ENCODE peak calls at places on chromosomes 4 and X, in ten cellular contexts. One of them, this sample, is unnamed.

GRCh38 chr4:121113680-121114079 is 41.3 kb upstream of the NDNF start:
- DNase-seq in CD8-positive, alpha-beta memory T cell: no peak
- DNase-seq in nucleus accumbens: no peak
- DNase-seq in H7: no peak
- DNase-seq in stimulated activated CD4-positive, alpha-beta T cell treated with anti-CD3 and anti-CD28 coated beads, Interleukin-15, amount 100 ng/mL, for 24 hours: no peak
- DNase-seq in head of caudate nucleus: no peak
- DNase-seq in hypothalamus: no peak
- DNase-seq in tibial artery: no peak
- DNase-seq in stimulated activated naive B cell treated with anti-CD40 and anti-IgM and Interleukin-4, amounts not matched to agents 10 μg/mL and 1 μg/mL and 100 μg/mL, for 72 hours: no peak
- DNase-seq in thyroid gland: no peak
- DNase-seq in this sample: no peak

GRCh38 chr4:20995591-20995990 is 295.3 kb downstream of the PACRGL start:
- DNase-seq in hypothalamus: no peak
- DNase-seq in tibial artery: no peak
- DNase-seq in nucleus accumbens: no peak
- DNase-seq in thyroid gland: no peak
- DNase-seq in CD8-positive, alpha-beta memory T cell: no peak
- DNase-seq in stimulated activated naive B cell treated with anti-CD40 and anti-IgM and Interleukin-4, amounts not matched to agents 10 μg/mL and 1 μg/mL and 100 μg/mL, for 72 hours: no peak
- DNase-seq in H7: no peak
- DNase-seq in stimulated activated CD4-positive, alpha-beta T cell treated with anti-CD3 and anti-CD28 coated beads, Interleukin-15, amount 100 ng/mL, for 24 hours: no peak
- DNase-seq in head of caudate nucleus: no peak
- DNase-seq in this sample: no peak

GRCh38 chr4:112340048-112340447 is 42.9 kb downstream of the ALPK1 start:
- DNase-seq in hypothalamus: no peak
- DNase-seq in H7: no peak
- DNase-seq in head of caudate nucleus: no peak
- DNase-seq in CD8-positive, alpha-beta memory T cell: no peak
- DNase-seq in stimulated activated CD4-positive, alpha-beta T cell treated with anti-CD3 and anti-CD28 coated beads, Interleukin-15, amount 100 ng/mL, for 24 hours: no peak
- DNase-seq in stimulated activated naive B cell treated with anti-CD40 and anti-IgM and Interleukin-4, amounts not matched to agents 10 μg/mL and 1 μg/mL and 100 μg/mL, for 72 hours: no peak
- DNase-seq in thyroid gland: no peak
- DNase-seq in nucleus accumbens: no peak
- DNase-seq in tibial artery: no peak
- DNase-seq in this sample: no peak

GRCh38 chr4:37780444-37781133 is 45.9 kb upstream of the PGM2 start:
- DNase-seq in head of caudate nucleus: peak; percentile 32
- DNase-seq in H7: no peak
- DNase-seq in CD8-positive, alpha-beta memory T cell: peak; percentile 9
- DNase-seq in nucleus accumbens: no peak
- DNase-seq in stimulated activated naive B cell treated with anti-CD40 and anti-IgM and Interleukin-4, amounts not matched to agents 10 μg/mL and 1 μg/mL and 100 μg/mL, for 72 hours: no peak
- DNase-seq in tibial artery: no peak
- DNase-seq in hypothalamus: no peak
- DNase-seq in stimulated activated CD4-positive, alpha-beta T cell treated with anti-CD3 and anti-CD28 coated beads, Interleukin-15, amount 100 ng/mL, for 24 hours: peak; percentile 29
- DNase-seq in thyroid gland: no peak
- DNase-seq in this sample: no peak

GRCh38 chr4:53518807-53519206 is 72.5 kb downstream of the LNX1 start:
- DNase-seq in tibial artery: no peak
- DNase-seq in stimulated activated CD4-positive, alpha-beta T cell treated with anti-CD3 and anti-CD28 coated beads, Interleukin-15, amount 100 ng/mL, for 24 hours: no peak
- DNase-seq in H7: no peak
- DNase-seq in head of caudate nucleus: no peak
- DNase-seq in stimulated activated naive B cell treated with anti-CD40 and anti-IgM and Interleukin-4, amounts not matched to agents 10 μg/mL and 1 μg/mL and 100 μg/mL, for 72 hours: no peak
- DNase-seq in nucleus accumbens: no peak
- DNase-seq in thyroid gland: no peak
- DNase-seq in hypothalamus: no peak
- DNase-seq in CD8-positive, alpha-beta memory T cell: no peak
- DNase-seq in this sample: no peak

GRCh38 chrX:135003876-135004623 is 13.3 kb downstream of the SMIM10 start:
- DNase-seq in thyroid gland: peak; percentile 87
- DNase-seq in stimulated activated CD4-positive, alpha-beta T cell treated with anti-CD3 and anti-CD28 coated beads, Interleukin-15, amount 100 ng/mL, for 24 hours: peak; percentile 91
- DNase-seq in head of caudate nucleus: peak; percentile 92
- DNase-seq in hypothalamus: peak; percentile 86
- DNase-seq in nucleus accumbens: peak; percentile 81
- DNase-seq in CD8-positive, alpha-beta memory T cell: peak; percentile 84
- DNase-seq in tibial artery: peak; percentile 93
- DNase-seq in stimulated activated naive B cell treated with anti-CD40 and anti-IgM and Interleukin-4, amounts not matched to agents 10 μg/mL and 1 μg/mL and 100 μg/mL, for 72 hours: peak; percentile 79
- DNase-seq in H7: peak; percentile 96
- DNase-seq in this sample: peak; percentile 88

GRCh38 chrX:107171369-107172102 is 34.7 kb downstream of the NUP62CL start:
- DNase-seq in CD8-positive, alpha-beta memory T cell: no peak
- DNase-seq in tibial artery: no peak
- DNase-seq in H7: no peak
- DNase-seq in stimulated activated CD4-positive, alpha-beta T cell treated with anti-CD3 and anti-CD28 coated beads, Interleukin-15, amount 100 ng/mL, for 24 hours: no peak
- DNase-seq in nucleus accumbens: no peak
- DNase-seq in stimulated activated naive B cell treated with anti-CD40 and anti-IgM and Interleukin-4, amounts not matched to agents 10 μg/mL and 1 μg/mL and 100 μg/mL, for 72 hours: no peak
- DNase-seq in head of caudate nucleus: no peak
- DNase-seq in hypothalamus: no peak
- DNase-seq in thyroid gland: no peak
- DNase-seq in this sample: no peak

GRCh38 chrX:48741834-48742233 is 19.7 kb upstream of the GLOD5 start:
- DNase-seq in thyroid gland: no peak
- DNase-seq in stimulated activated naive B cell treated with anti-CD40 and anti-IgM and Interleukin-4, amounts not matched to agents 10 μg/mL and 1 μg/mL and 100 μg/mL, for 72 hours: no peak
- DNase-seq in stimulated activated CD4-positive, alpha-beta T cell treated with anti-CD3 and anti-CD28 coated beads, Interleukin-15, amount 100 ng/mL, for 24 hours: no peak
- DNase-seq in CD8-positive, alpha-beta memory T cell: no peak
- DNase-seq in nucleus accumbens: no peak
- DNase-seq in hypothalamus: no peak
- DNase-seq in tibial artery: no peak
- DNase-seq in head of caudate nucleus: no peak
- DNase-seq in H7: no peak
- DNase-seq in this sample: no peak

GRCh38 chr4:123811763-123812390 is 415.3 kb downstream of the SPRY1 start:
- DNase-seq in tibial artery: no peak
- DNase-seq in nucleus accumbens: no peak
- DNase-seq in stimulated activated naive B cell treated with anti-CD40 and anti-IgM and Interleukin-4, amounts not matched to agents 10 μg/mL and 1 μg/mL and 100 μg/mL, for 72 hours: peak; percentile 1
- DNase-seq in thyroid gland: no peak
- DNase-seq in stimulated activated CD4-positive, alpha-beta T cell treated with anti-CD3 and anti-CD28 coated beads, Interleukin-15, amount 100 ng/mL, for 24 hours: no peak
- DNase-seq in H7: no peak
- DNase-seq in CD8-positive, alpha-beta memory T cell: no peak
- DNase-seq in hypothalamus: no peak
- DNase-seq in head of caudate nucleus: no peak
- DNase-seq in this sample: no peak

GRCh38 chr4:127975121-127975770 is 10.0 kb downstream of the ABHD18 start:
- DNase-seq in hypothalamus: no peak
- DNase-seq in tibial artery: no peak
- DNase-seq in nucleus accumbens: no peak
- DNase-seq in CD8-positive, alpha-beta memory T cell: no peak
- DNase-seq in thyroid gland: no peak
- DNase-seq in stimulated activated CD4-positive, alpha-beta T cell treated with anti-CD3 and anti-CD28 coated beads, Interleukin-15, amount 100 ng/mL, for 24 hours: no peak
- DNase-seq in stimulated activated naive B cell treated with anti-CD40 and anti-IgM and Interleukin-4, amounts not matched to agents 10 μg/mL and 1 μg/mL and 100 μg/mL, for 72 hours: no peak
- DNase-seq in H7: no peak
- DNase-seq in head of caudate nucleus: no peak
- DNase-seq in this sample: no peak

GRCh38 chr4:142452132-142452855 is 393.8 kb downstream of the INPP4B start:
- DNase-seq in stimulated activated CD4-positive, alpha-beta T cell treated with anti-CD3 and anti-CD28 coated beads, Interleukin-15, amount 100 ng/mL, for 24 hours: no peak
- DNase-seq in head of caudate nucleus: no peak
- DNase-seq in CD8-positive, alpha-beta memory T cell: no peak
- DNase-seq in hypothalamus: no peak
- DNase-seq in stimulated activated naive B cell treated with anti-CD40 and anti-IgM and Interleukin-4, amounts not matched to agents 10 μg/mL and 1 μg/mL and 100 μg/mL, for 72 hours: no peak
- DNase-seq in tibial artery: no peak
- DNase-seq in thyroid gland: no peak
- DNase-seq in nucleus accumbens: no peak
- DNase-seq in H7: no peak
- DNase-seq in this sample: no peak

GRCh38 chr4:144955104-144955503 is 142.9 kb downstream of the ANAPC10 start:
- DNase-seq in nucleus accumbens: no peak
- DNase-seq in hypothalamus: no peak
- DNase-seq in H7: no peak
- DNase-seq in stimulated activated naive B cell treated with anti-CD40 and anti-IgM and Interleukin-4, amounts not matched to agents 10 μg/mL and 1 μg/mL and 100 μg/mL, for 72 hours: no peak
- DNase-seq in head of caudate nucleus: no peak
- DNase-seq in thyroid gland: no peak
- DNase-seq in CD8-positive, alpha-beta memory T cell: no peak
- DNase-seq in stimulated activated CD4-positive, alpha-beta T cell treated with anti-CD3 and anti-CD28 coated beads, Interleukin-15, amount 100 ng/mL, for 24 hours: no peak
- DNase-seq in tibial artery: no peak
- DNase-seq in this sample: no peak

GRCh38 chr4:127708985-127709384 is 21.2 kb upstream of the SLC25A31 start:
- DNase-seq in tibial artery: no peak
- DNase-seq in CD8-positive, alpha-beta memory T cell: no peak
- DNase-seq in nucleus accumbens: no peak
- DNase-seq in thyroid gland: peak; percentile 42
- DNase-seq in stimulated activated CD4-positive, alpha-beta T cell treated with anti-CD3 and anti-CD28 coated beads, Interleukin-15, amount 100 ng/mL, for 24 hours: no peak
- DNase-seq in head of caudate nucleus: no peak
- DNase-seq in H7: no peak
- DNase-seq in hypothalamus: no peak
- DNase-seq in stimulated activated naive B cell treated with anti-CD40 and anti-IgM and Interleukin-4, amounts not matched to agents 10 μg/mL and 1 μg/mL and 100 μg/mL, for 72 hours: no peak
- DNase-seq in this sample: no peak

GRCh38 chr4:99136329-99136728 is 7.8 kb downstream of the ADH4 start:
- DNase-seq in tibial artery: no peak
- DNase-seq in head of caudate nucleus: no peak
- DNase-seq in stimulated activated CD4-positive, alpha-beta T cell treated with anti-CD3 and anti-CD28 coated beads, Interleukin-15, amount 100 ng/mL, for 24 hours: no peak
- DNase-seq in stimulated activated naive B cell treated with anti-CD40 and anti-IgM and Interleukin-4, amounts not matched to agents 10 μg/mL and 1 μg/mL and 100 μg/mL, for 72 hours: no peak
- DNase-seq in H7: no peak
- DNase-seq in hypothalamus: no peak
- DNase-seq in CD8-positive, alpha-beta memory T cell: no peak
- DNase-seq in nucleus accumbens: no peak
- DNase-seq in thyroid gland: no peak
- DNase-seq in this sample: no peak

GRCh38 chr4:54484361-54484760 is 173.4 kb upstream of the KIT start:
- DNase-seq in head of caudate nucleus: no peak
- DNase-seq in tibial artery: no peak
- DNase-seq in thyroid gland: no peak
- DNase-seq in hypothalamus: no peak
- DNase-seq in stimulated activated naive B cell treated with anti-CD40 and anti-IgM and Interleukin-4, amounts not matched to agents 10 μg/mL and 1 μg/mL and 100 μg/mL, for 72 hours: no peak
- DNase-seq in nucleus accumbens: no peak
- DNase-seq in CD8-positive, alpha-beta memory T cell: no peak
- DNase-seq in stimulated activated CD4-positive, alpha-beta T cell treated with anti-CD3 and anti-CD28 coated beads, Interleukin-15, amount 100 ng/mL, for 24 hours: no peak
- DNase-seq in H7: no peak
- DNase-seq in this sample: no peak

GRCh38 chr4:139988863-139989765 is 164.9 kb downstream of the MAML3 start:
- DNase-seq in head of caudate nucleus: peak; percentile 72
- DNase-seq in H7: no peak
- DNase-seq in nucleus accumbens: peak; percentile 10
- DNase-seq in hypothalamus: peak; percentile 17
- DNase-seq in CD8-positive, alpha-beta memory T cell: no peak
- DNase-seq in stimulated activated CD4-positive, alpha-beta T cell treated with anti-CD3 and anti-CD28 coated beads, Interleukin-15, amount 100 ng/mL, for 24 hours: peak; percentile 77
- DNase-seq in thyroid gland: no peak
- DNase-seq in stimulated activated naive B cell treated with anti-CD40 and anti-IgM and Interleukin-4, amounts not matched to agents 10 μg/mL and 1 μg/mL and 100 μg/mL, for 72 hours: no peak
- DNase-seq in tibial artery: no peak
- DNase-seq in this sample: peak; percentile 55

GRCh38 chr4:138952405-138952804 is 63.2 kb upstream of the NOCT start:
- DNase-seq in tibial artery: no peak
- DNase-seq in stimulated activated naive B cell treated with anti-CD40 and anti-IgM and Interleukin-4, amounts not matched to agents 10 μg/mL and 1 μg/mL and 100 μg/mL, for 72 hours: no peak
- DNase-seq in stimulated activated CD4-positive, alpha-beta T cell treated with anti-CD3 and anti-CD28 coated beads, Interleukin-15, amount 100 ng/mL, for 24 hours: peak; percentile 37
- DNase-seq in H7: no peak
- DNase-seq in CD8-positive, alpha-beta memory T cell: no peak
- DNase-seq in nucleus accumbens: no peak
- DNase-seq in thyroid gland: no peak
- DNase-seq in head of caudate nucleus: peak; percentile 69
- DNase-seq in hypothalamus: peak; percentile 4
- DNase-seq in this sample: no peak

GRCh38 chr4:19486400-19486799 is 765.3 kb upstream of the SLIT2 start:
- DNase-seq in thyroid gland: peak; percentile 24
- DNase-seq in stimulated activated CD4-positive, alpha-beta T cell treated with anti-CD3 and anti-CD28 coated beads, Interleukin-15, amount 100 ng/mL, for 24 hours: no peak
- DNase-seq in nucleus accumbens: no peak
- DNase-seq in head of caudate nucleus: no peak
- DNase-seq in tibial artery: no peak
- DNase-seq in CD8-positive, alpha-beta memory T cell: no peak
- DNase-seq in stimulated activated naive B cell treated with anti-CD40 and anti-IgM and Interleukin-4, amounts not matched to agents 10 μg/mL and 1 μg/mL and 100 μg/mL, for 72 hours: no peak
- DNase-seq in hypothalamus: no peak
- DNase-seq in H7: no peak
- DNase-seq in this sample: no peak

GRCh38 chr4:4217123-4217522 is 9.6 kb downstream of the OTOP1 start:
- DNase-seq in stimulated activated naive B cell treated with anti-CD40 and anti-IgM and Interleukin-4, amounts not matched to agents 10 μg/mL and 1 μg/mL and 100 μg/mL, for 72 hours: no peak
- DNase-seq in H7: no peak
- DNase-seq in thyroid gland: no peak
- DNase-seq in head of caudate nucleus: no peak
- DNase-seq in hypothalamus: no peak
- DNase-seq in CD8-positive, alpha-beta memory T cell: no peak
- DNase-seq in stimulated activated CD4-positive, alpha-beta T cell treated with anti-CD3 and anti-CD28 coated beads, Interleukin-15, amount 100 ng/mL, for 24 hours: no peak
- DNase-seq in tibial artery: no peak
- DNase-seq in nucleus accumbens: no peak
- DNase-seq in this sample: no peak

GRCh38 chr4:86841309-86841708 is 7.9 kb downstream of the SLC10A6 start:
- DNase-seq in tibial artery: no peak
- DNase-seq in stimulated activated CD4-positive, alpha-beta T cell treated with anti-CD3 and anti-CD28 coated beads, Interleukin-15, amount 100 ng/mL, for 24 hours: no peak
- DNase-seq in head of caudate nucleus: no peak
- DNase-seq in hypothalamus: no peak
- DNase-seq in CD8-positive, alpha-beta memory T cell: no peak
- DNase-seq in thyroid gland: no peak
- DNase-seq in stimulated activated naive B cell treated with anti-CD40 and anti-IgM and Interleukin-4, amounts not matched to agents 10 μg/mL and 1 μg/mL and 100 μg/mL, for 72 hours: no peak
- DNase-seq in nucleus accumbens: no peak
- DNase-seq in H7: no peak
- DNase-seq in this sample: no peak

GRCh38 chr4:85970535-85970934 is 389.3 kb downstream of the MAPK10 start:
- DNase-seq in thyroid gland: no peak
- DNase-seq in nucleus accumbens: no peak
- DNase-seq in tibial artery: no peak
- DNase-seq in H7: no peak
- DNase-seq in stimulated activated naive B cell treated with anti-CD40 and anti-IgM and Interleukin-4, amounts not matched to agents 10 μg/mL and 1 μg/mL and 100 μg/mL, for 72 hours: no peak
- DNase-seq in hypothalamus: no peak
- DNase-seq in CD8-positive, alpha-beta memory T cell: no peak
- DNase-seq in head of caudate nucleus: no peak
- DNase-seq in stimulated activated CD4-positive, alpha-beta T cell treated with anti-CD3 and anti-CD28 coated beads, Interleukin-15, amount 100 ng/mL, for 24 hours: no peak
- DNase-seq in this sample: no peak

GRCh38 chr4:177214935-177215334 is 94.7 kb upstream of the NEIL3 start:
- DNase-seq in stimulated activated CD4-positive, alpha-beta T cell treated with anti-CD3 and anti-CD28 coated beads, Interleukin-15, amount 100 ng/mL, for 24 hours: peak; percentile 9
- DNase-seq in tibial artery: no peak
- DNase-seq in stimulated activated naive B cell treated with anti-CD40 and anti-IgM and Interleukin-4, amounts not matched to agents 10 μg/mL and 1 μg/mL and 100 μg/mL, for 72 hours: no peak
- DNase-seq in H7: no peak
- DNase-seq in nucleus accumbens: no peak
- DNase-seq in hypothalamus: no peak
- DNase-seq in CD8-positive, alpha-beta memory T cell: no peak
- DNase-seq in thyroid gland: no peak
- DNase-seq in head of caudate nucleus: no peak
- DNase-seq in this sample: no peak

This sample was measured in occipital lobe.